ENCODE peak calls at places on chromosomes 2 and 18, in eight cellular contexts. One of them, this sample, is unnamed. For H3K4me1, the result is how much of the 10 kb centered on the place peaks cover.

GRCh38 chr2:28528206-28528605 is 32.3 kb downstream of the PLB1 start:
- DNase-seq in HepG2: no peak
- DNase-seq in uterus: no peak
- DNase-seq in neuronal stem cell: no peak
- DNase-seq in adrenal gland: no peak
- DNase-seq in prostate gland: no peak
- DNase-seq in upper lobe of right lung: no peak
- DNase-seq in MM.1S: no peak
- DNase-seq in this sample: no peak

GRCh38 chr2:216859944-216860343 is at the start of gene TNP1:
- DNase-seq in HepG2: no peak
- DNase-seq in uterus: no peak
- DNase-seq in neuronal stem cell: no peak
- DNase-seq in adrenal gland: no peak
- DNase-seq in prostate gland: no peak
- DNase-seq in upper lobe of right lung: no peak
- DNase-seq in MM.1S: no peak
- DNase-seq in this sample: no peak

GRCh38 chr2:128263902-128264331 is 54.8 kb downstream of the HS6ST1 start:
- DNase-seq in HepG2: no peak
- DNase-seq in uterus: no peak
- DNase-seq in neuronal stem cell: no peak
- DNase-seq in adrenal gland: peak
- DNase-seq in prostate gland: no peak
- DNase-seq in upper lobe of right lung: peak
- DNase-seq in MM.1S: no peak
- DNase-seq in this sample: no peak

GRCh38 chr2:166138144-166138543 is 10.3 kb upstream of the SCN1A start:
- DNase-seq in HepG2: no peak
- DNase-seq in uterus: no peak
- DNase-seq in neuronal stem cell: no peak
- DNase-seq in adrenal gland: no peak
- DNase-seq in prostate gland: no peak
- DNase-seq in upper lobe of right lung: no peak
- DNase-seq in MM.1S: no peak
- DNase-seq in this sample: no peak

GRCh38 chr2:17401096-17401495 is 117.1 kb downstream of the RAD51AP2 start:
- DNase-seq in HepG2: no peak
- DNase-seq in uterus: no peak
- DNase-seq in neuronal stem cell: no peak
- DNase-seq in adrenal gland: no peak
- DNase-seq in prostate gland: no peak
- DNase-seq in upper lobe of right lung: no peak
- DNase-seq in MM.1S: no peak
- DNase-seq in this sample: no peak

GRCh38 chr2:112821142-112821541 is 15.4 kb downstream of the IL1B start:
- DNase-seq in HepG2: no peak
- DNase-seq in uterus: no peak
- DNase-seq in neuronal stem cell: no peak
- DNase-seq in adrenal gland: no peak
- DNase-seq in prostate gland: no peak
- DNase-seq in upper lobe of right lung: no peak
- DNase-seq in MM.1S: no peak
- DNase-seq in this sample: no peak

GRCh38 chr18:44935455-44935854 is 254.8 kb downstream of the SETBP1 start:
- DNase-seq in HepG2: no peak
- DNase-seq in uterus: no peak
- DNase-seq in neuronal stem cell: no peak
- DNase-seq in adrenal gland: no peak
- DNase-seq in prostate gland: no peak
- DNase-seq in upper lobe of right lung: no peak
- DNase-seq in MM.1S: no peak
- DNase-seq in this sample: no peak

GRCh38 chr2:43136862-43137261 is 89.5 kb downstream of the ZFP36L2 start:
- DNase-seq in HepG2: no peak
- DNase-seq in uterus: no peak
- DNase-seq in neuronal stem cell: no peak
- DNase-seq in adrenal gland: no peak
- DNase-seq in prostate gland: no peak
- DNase-seq in upper lobe of right lung: no peak
- DNase-seq in MM.1S: no peak
- DNase-seq in this sample: no peak

GRCh38 chr2:85326406-85326945 is 1.3 kb downstream of the TGOLN2 start:
- DNase-seq in HepG2: peak
- DNase-seq in uterus: no peak
- DNase-seq in neuronal stem cell: no peak
- DNase-seq in adrenal gland: no peak
- DNase-seq in prostate gland: no peak
- DNase-seq in upper lobe of right lung: no peak
- DNase-seq in MM.1S: peak
- DNase-seq in this sample: peak

GRCh38 chr2:163771596-163771995 is 35.8 kb upstream of the FIGN start:
- DNase-seq in HepG2: no peak
- DNase-seq in uterus: no peak
- DNase-seq in neuronal stem cell: no peak
- DNase-seq in adrenal gland: no peak
- DNase-seq in prostate gland: no peak
- DNase-seq in upper lobe of right lung: no peak
- DNase-seq in MM.1S: no peak
- DNase-seq in this sample: no peak

GRCh38 chr18:48902023-48902855 is 48.5 kb downstream of the SMAD7 start:
- DNase-seq in HepG2: peak
- DNase-seq in uterus: peak
- DNase-seq in neuronal stem cell: no peak
- DNase-seq in adrenal gland: peak
- DNase-seq in prostate gland: peak
- DNase-seq in upper lobe of right lung: peak
- DNase-seq in MM.1S: no peak
- DNase-seq in this sample: peak

GRCh38 chr2:7031424-7032245 is 114.4 kb downstream of the RNF144A start:
- DNase-seq in HepG2: peak
- DNase-seq in uterus: peak
- DNase-seq in neuronal stem cell: no peak
- DNase-seq in adrenal gland: peak
- DNase-seq in prostate gland: peak
- DNase-seq in upper lobe of right lung: peak
- DNase-seq in MM.1S: peak
- DNase-seq in this sample: peak

GRCh38 chr2:102806250-102806837 is 44.5 kb downstream of the TMEM182 start:
- DNase-seq in HepG2: peak
- DNase-seq in uterus: peak
- DNase-seq in neuronal stem cell: peak
- DNase-seq in adrenal gland: peak
- DNase-seq in prostate gland: peak
- DNase-seq in upper lobe of right lung: no peak
- DNase-seq in MM.1S: peak
- DNase-seq in this sample: peak

GRCh38 chr2:70103531-70104061 is 16.3 kb downstream of the PCBP1 start:
- DNase-seq in HepG2: no peak
- DNase-seq in uterus: no peak
- DNase-seq in neuronal stem cell: no peak
- DNase-seq in adrenal gland: no peak
- DNase-seq in prostate gland: no peak
- DNase-seq in upper lobe of right lung: no peak
- DNase-seq in MM.1S: peak
- DNase-seq in this sample: no peak

GRCh38 chr2:70099270-70099669 is 12.0 kb downstream of the PCBP1 start:
- DNase-seq in HepG2: no peak
- DNase-seq in uterus: no peak
- DNase-seq in neuronal stem cell: no peak
- DNase-seq in adrenal gland: no peak
- DNase-seq in prostate gland: no peak
- DNase-seq in upper lobe of right lung: no peak
- DNase-seq in MM.1S: no peak
- DNase-seq in this sample: no peak

GRCh38 chr2:70101174-70101573 is 13.9 kb downstream of the PCBP1 start:
- DNase-seq in HepG2: no peak
- DNase-seq in uterus: no peak
- DNase-seq in neuronal stem cell: no peak
- DNase-seq in adrenal gland: no peak
- DNase-seq in prostate gland: no peak
- DNase-seq in upper lobe of right lung: no peak
- DNase-seq in MM.1S: no peak
- DNase-seq in this sample: no peak

GRCh38 chr2:70104231-70105111 is 17.2 kb downstream of the PCBP1 start:
- DNase-seq in HepG2: peak
- DNase-seq in uterus: peak
- DNase-seq in neuronal stem cell: no peak
- DNase-seq in adrenal gland: peak
- DNase-seq in prostate gland: no peak
- DNase-seq in upper lobe of right lung: no peak
- DNase-seq in MM.1S: no peak
- DNase-seq in this sample: peak
- H3K4me1 ChIP-seq in HepG2: half or more
- H3K4me1 ChIP-seq in uterus: under half
- H3K4me1 ChIP-seq in neuronal stem cell: under half
- H3K4me1 ChIP-seq in adrenal gland: under half
- H3K4me1 ChIP-seq in prostate gland: under half
- H3K4me1 ChIP-seq in upper lobe of right lung: under half
- H3K4me1 ChIP-seq in MM.1S: under half
- H3K4me1 ChIP-seq in this sample: under half

GRCh38 chr2:109480486-109481195 is 133.1 kb downstream of the SEPTIN10 start:
- DNase-seq in HepG2: no peak
- DNase-seq in uterus: no peak
- DNase-seq in neuronal stem cell: no peak
- DNase-seq in adrenal gland: no peak
- DNase-seq in prostate gland: no peak
- DNase-seq in upper lobe of right lung: no peak
- DNase-seq in MM.1S: no peak
- DNase-seq in this sample: no peak
- H3K4me1 ChIP-seq in HepG2: under half
- H3K4me1 ChIP-seq in uterus: under half
- H3K4me1 ChIP-seq in neuronal stem cell: under half
- H3K4me1 ChIP-seq in adrenal gland: under half
- H3K4me1 ChIP-seq in prostate gland: under half
- H3K4me1 ChIP-seq in upper lobe of right lung: under half
- H3K4me1 ChIP-seq in MM.1S: under half
- H3K4me1 ChIP-seq in this sample: under half

GRCh38 chr2:54967759-54968365 is 82.4 kb downstream of the RTN4 start:
- DNase-seq in HepG2: no peak
- DNase-seq in uterus: no peak
- DNase-seq in neuronal stem cell: no peak
- DNase-seq in adrenal gland: no peak
- DNase-seq in prostate gland: no peak
- DNase-seq in upper lobe of right lung: no peak
- DNase-seq in MM.1S: no peak
- DNase-seq in this sample: no peak
- H3K4me1 ChIP-seq in HepG2: under half
- H3K4me1 ChIP-seq in uterus: under half
- H3K4me1 ChIP-seq in neuronal stem cell: under half
- H3K4me1 ChIP-seq in adrenal gland: under half
- H3K4me1 ChIP-seq in prostate gland: under half
- H3K4me1 ChIP-seq in upper lobe of right lung: under half
- H3K4me1 ChIP-seq in MM.1S: under half
- H3K4me1 ChIP-seq in this sample: under half

GRCh38 chr2:15593327-15593705 is 1.6 kb downstream of the DDX1 start:
- DNase-seq in HepG2: no peak
- DNase-seq in uterus: no peak
- DNase-seq in neuronal stem cell: no peak
- DNase-seq in adrenal gland: no peak
- DNase-seq in prostate gland: no peak
- DNase-seq in upper lobe of right lung: no peak
- DNase-seq in MM.1S: no peak
- DNase-seq in this sample: no peak

GRCh38 chr2:15591692-15592463 is at the start of gene DDX1:
- DNase-seq in HepG2: peak
- DNase-seq in uterus: peak
- DNase-seq in neuronal stem cell: peak
- DNase-seq in adrenal gland: peak
- DNase-seq in prostate gland: peak
- DNase-seq in upper lobe of right lung: peak
- DNase-seq in MM.1S: peak
- DNase-seq in this sample: peak

GRCh38 chr2:15594291-15595256 is 2.9 kb downstream of the DDX1 start:
- DNase-seq in HepG2: no peak
- DNase-seq in uterus: no peak
- DNase-seq in neuronal stem cell: no peak
- DNase-seq in adrenal gland: no peak
- DNase-seq in prostate gland: no peak
- DNase-seq in upper lobe of right lung: no peak
- DNase-seq in MM.1S: no peak
- DNase-seq in this sample: no peak

GRCh38 chr2:15588329-15588919 is 3.2 kb upstream of the DDX1 start:
- DNase-seq in HepG2: peak
- DNase-seq in uterus: peak
- DNase-seq in neuronal stem cell: peak
- DNase-seq in adrenal gland: peak
- DNase-seq in prostate gland: peak
- DNase-seq in upper lobe of right lung: no peak
- DNase-seq in MM.1S: peak
- DNase-seq in this sample: peak

GRCh38 chr2:15591373-15591691 is 336 bp upstream of the DDX1 start:
- DNase-seq in HepG2: no peak
- DNase-seq in uterus: no peak
- DNase-seq in neuronal stem cell: no peak
- DNase-seq in adrenal gland: no peak
- DNase-seq in prostate gland: no peak
- DNase-seq in upper lobe of right lung: no peak
- DNase-seq in MM.1S: no peak
- DNase-seq in this sample: no peak
- H3K4me1 ChIP-seq in HepG2: under half
- H3K4me1 ChIP-seq in uterus: under half
- H3K4me1 ChIP-seq in neuronal stem cell: under half
- H3K4me1 ChIP-seq in adrenal gland: under half
- H3K4me1 ChIP-seq in prostate gland: under half
- H3K4me1 ChIP-seq in upper lobe of right lung: under half
- H3K4me1 ChIP-seq in MM.1S: under half
- H3K4me1 ChIP-seq in this sample: under half

DNA sequence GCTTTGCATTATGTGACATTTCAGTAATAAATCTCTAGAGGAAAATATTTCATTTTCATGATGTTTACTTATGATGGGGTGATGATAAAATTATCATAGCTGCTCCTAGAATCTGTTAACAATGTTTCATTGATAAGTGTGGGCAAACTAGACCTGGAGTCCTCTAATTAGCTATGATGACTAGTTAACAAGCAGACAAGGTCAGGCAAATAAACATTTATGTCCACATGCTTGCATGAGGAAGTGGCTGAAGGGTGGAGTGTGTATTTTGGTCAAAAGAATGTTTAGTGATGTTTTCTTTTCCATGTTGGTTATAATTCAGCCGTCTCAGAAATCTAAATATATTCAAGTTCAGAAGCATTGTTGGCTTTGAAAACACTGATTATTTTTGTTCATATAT is 99.9 kb upstream of the FN1 start:
- DNase-seq in HepG2: peak
- DNase-seq in uterus: no peak
- DNase-seq in neuronal stem cell: no peak
- DNase-seq in adrenal gland: no peak
- DNase-seq in prostate gland: no peak
- DNase-seq in upper lobe of right lung: no peak
- DNase-seq in MM.1S: no peak
- DNase-seq in this sample: no peak
- H3K4me1 ChIP-seq in HepG2: under half
- H3K4me1 ChIP-seq in uterus: under half
- H3K4me1 ChIP-seq in neuronal stem cell: under half
- H3K4me1 ChIP-seq in adrenal gland: under half
- H3K4me1 ChIP-seq in prostate gland: under half
- H3K4me1 ChIP-seq in upper lobe of right lung: under half
- H3K4me1 ChIP-seq in MM.1S: under half
- H3K4me1 ChIP-seq in this sample: under half